ENCODE peak calls at places on chromosomes 7 and 10, in eight cellular contexts. E is esophagus muscularis mucosa, S is GM23338, W is heart right ventricle, P is testis, A is endothelial cell, B is body of pancreas, Y is Calu3. Z is an unnamed sample.

GRCh38 chr10:7302393-7303054 is 108.3 kb downstream of the SFMBT2 start:
- DNase-seq in B (no peak), S (no peak), E (no peak), Y (no peak), W (no peak), P (no peak), A (no peak), Z (no peak)

GRCh38 chr10:22251751-22252285 is 34.0 kb upstream of the EBLN1 start:
- DNase-seq in S (peak), B (peak), P (peak), E (peak), A (peak), Y (peak), W (peak), Z (peak)

GRCh38 chr7:131234719-131235488 is 92.8 kb upstream of the MKLN1 start:
- DNase-seq in W (no peak), A (no peak), E (no peak), B (no peak), P (no peak), S (no peak), Y (no peak), Z (no peak)

GRCh38 chr7:33881316-33881715 is 24.0 kb upstream of the BMPER start:
- DNase-seq in P (no peak), A (no peak), S (no peak), Y (no peak), E (no peak), B (no peak), W (no peak), Z (no peak)

GRCh38 chr10:98403812-98404504 is 11.0 kb downstream of the PYROXD2 start:
- DNase-seq in W (no peak), E (no peak), S (no peak), A (no peak), P (no peak), B (no peak), Y (no peak), Z (no peak)

GRCh38 chr10:11131112-11131639 is 113.5 kb downstream of the CELF2 start:
- DNase-seq in W (no peak), Y (no peak), P (no peak), E (no peak), S (no peak), B (no peak), A (no peak), Z (no peak)

GRCh38 chr10:124370426-124370825 is 48.3 kb downstream of the OAT start:
- DNase-seq in E (no peak), A (no peak), Y (no peak), B (no peak), P (no peak), W (no peak), S (no peak), Z (no peak)

GRCh38 chr7:138278601-138279000 is 181.5 kb upstream of the TRIM24 start:
- DNase-seq in B (no peak), S (no peak), W (no peak), E (no peak), P (no peak), A (no peak), Y (no peak), Z (no peak)

GRCh38 chr7:33904680-33905388 is 505 bp upstream of the BMPER start:
- DNase-seq in Y (peak), S (peak), W (peak), A (peak), E (no peak), P (peak), B (peak), Z (peak)

GRCh38 chr7:144769352-144769751 is 66.5 kb downstream of the TPK1 start:
- DNase-seq in E (no peak), W (no peak), Y (no peak), B (no peak), S (no peak), P (no peak), A (no peak), Z (no peak)

GRCh38 chr7:130361681-130362080 is 17.1 kb downstream of the CPA5 start:
- DNase-seq in A (no peak), E (no peak), S (no peak), P (no peak), W (no peak), Y (no peak), B (no peak), Z (no peak)

GRCh38 chr10:97234403-97234802 is 48.6 kb upstream of the SLIT1 start:
- DNase-seq in S (peak), P (no peak), E (no peak), Y (peak), W (no peak), B (no peak), A (peak), Z (no peak)

GRCh38 chr7:18667466-18667865 is 171.9 kb downstream of the HDAC9 start:
- DNase-seq in E (no peak), A (peak), B (no peak), P (no peak), S (peak), Y (peak), W (no peak), Z (no peak)

DNA sequence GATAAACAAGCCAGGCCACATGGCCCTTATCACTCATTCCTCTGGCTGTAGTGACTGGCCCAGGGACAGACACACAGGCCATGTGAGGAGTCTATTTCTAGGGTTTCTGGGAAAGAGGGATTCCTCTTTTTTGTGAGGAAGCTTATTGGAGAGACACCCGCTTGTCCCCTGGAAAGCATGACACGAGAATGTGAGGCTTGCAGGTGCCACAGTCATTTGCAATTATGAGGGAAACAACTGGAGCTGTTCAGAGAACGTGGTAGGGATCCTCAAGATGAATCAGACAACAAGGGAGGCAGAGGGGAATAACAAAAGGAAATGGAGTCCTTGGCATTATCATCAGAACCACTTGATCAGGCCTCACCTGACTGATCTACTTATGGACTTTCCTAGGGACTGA is 64.5 kb downstream of the ADCYAP1R1 start:
- DNase-seq in B (no peak), S (no peak), P (no peak), Y (no peak), W (no peak), A (no peak), E (peak), Z (no peak)
- TF ChIP-seq CTCF in B (no peak), S (no peak), P (no peak), Y (no peak), W (no peak), A (no peak), E (no peak), Z (no peak)

GRCh38 chr7:55366461-55367138 is 1.5 kb downstream of the LANCL2 start:
- DNase-seq in A (peak), B (no peak), W (no peak), P (peak), Y (peak), E (no peak), S (peak), Z (no peak)

GRCh38 chr7:55363386-55364170 is 1.6 kb upstream of the LANCL2 start:
- DNase-seq in W (peak), P (no peak), E (peak), A (no peak), B (no peak), Y (no peak), S (no peak), Z (no peak)

GRCh38 chr7:55367283-55367840 is 2.2 kb downstream of the LANCL2 start:
- DNase-seq in B (no peak), W (no peak), S (no peak), A (no peak), E (peak), Y (no peak), P (no peak), Z (no peak)

GRCh38 chr7:55365103-55365679 is at the start of gene LANCL2:
- DNase-seq in P (peak), W (no peak), S (peak), B (peak), Y (no peak), A (no peak), E (peak), Z (no peak)

DNA sequence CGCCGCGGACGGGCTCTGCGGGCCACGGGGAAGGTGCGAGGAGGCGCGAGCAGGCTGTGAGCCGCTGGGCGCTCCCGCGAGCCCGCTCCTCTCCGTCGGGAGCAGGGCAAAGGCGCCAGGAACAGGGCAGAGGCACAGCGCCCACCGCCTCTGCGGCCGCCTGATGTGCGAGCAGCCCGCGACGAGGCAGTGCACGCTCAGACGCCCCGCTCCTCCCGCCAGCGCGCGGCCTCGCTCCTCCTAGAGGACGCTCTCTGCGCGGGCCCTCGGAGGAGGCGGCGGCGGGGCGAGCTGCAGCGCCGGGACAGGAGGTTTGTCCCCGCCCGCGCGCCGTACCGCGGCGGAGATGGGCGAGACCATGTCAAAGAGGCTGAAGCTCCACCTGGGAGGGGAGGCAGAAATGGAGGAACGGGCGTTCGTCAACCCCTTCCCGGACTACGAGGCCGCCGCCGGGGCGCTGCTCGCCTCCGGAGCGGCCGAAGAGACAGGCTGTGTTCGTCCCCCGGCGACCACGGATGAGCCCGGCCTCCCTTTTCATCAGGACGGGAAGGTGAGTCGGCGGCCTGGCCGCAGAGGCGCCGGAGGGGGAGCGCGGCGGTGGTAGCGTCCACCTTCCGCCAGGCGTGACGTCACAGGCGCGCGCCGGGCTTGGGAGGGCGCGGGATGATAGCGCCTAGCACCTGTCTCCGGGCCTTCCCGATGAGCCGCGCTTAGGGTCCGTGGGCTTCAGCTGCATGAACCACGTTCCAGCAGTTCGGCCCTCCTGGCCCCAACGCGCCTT is 733 bp downstream of the LANCL2 start:
- DNase-seq in S (peak), P (peak), Y (peak), B (peak), W (peak), E (peak), A (peak), Z (peak)
- TF ChIP-seq CTCF in S (no peak), P (peak), Y (peak), B (peak), W (no peak), E (peak), A (no peak), Z (peak)

DNA sequence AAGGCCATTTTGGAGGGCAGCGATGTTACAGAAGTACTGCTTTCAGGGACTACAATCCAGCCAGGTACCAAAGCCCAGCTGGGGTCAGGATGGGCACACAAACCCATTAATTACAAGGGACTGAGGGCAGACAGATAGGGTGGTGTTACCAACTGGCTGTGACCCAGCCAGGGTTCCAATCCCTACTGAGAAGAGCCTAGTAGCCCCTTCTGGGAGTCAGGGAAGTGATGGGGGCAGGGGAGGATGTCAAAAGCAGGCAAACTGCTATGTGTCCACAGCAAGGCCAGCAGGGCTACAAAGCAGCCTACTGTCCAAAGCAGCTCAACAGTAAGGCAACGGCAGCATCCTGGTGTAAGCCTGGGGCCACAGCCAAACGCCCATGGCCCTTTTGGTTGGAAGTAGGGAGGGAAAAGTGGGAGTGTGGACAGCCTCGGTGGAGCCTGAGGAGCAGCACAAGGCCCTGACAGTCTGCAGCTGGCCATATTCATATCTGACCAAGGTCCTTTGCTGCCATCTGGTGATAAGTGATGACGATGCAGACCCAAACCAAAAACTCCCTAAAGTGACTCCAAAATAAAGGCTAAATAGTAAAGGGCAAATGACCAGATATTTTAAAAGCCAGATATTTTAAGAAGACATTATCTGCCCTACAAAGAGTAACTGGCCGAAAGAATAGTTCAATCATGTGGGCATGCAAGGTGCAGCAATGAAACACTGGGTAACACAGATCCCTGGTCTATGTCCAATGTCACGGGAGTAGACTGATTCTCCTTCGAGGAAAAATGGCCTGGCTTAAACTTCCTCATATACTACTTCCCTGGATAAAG is 56.9 kb downstream of the XPNPEP1 start:
- DNase-seq in S (peak), E (no peak), Y (no peak), W (peak), P (no peak), B (peak), A (peak), Z (no peak)
- TF ChIP-seq CTCF in S (peak), E (no peak), Y (peak), W (no peak), P (peak), B (no peak), A (no peak), Z (no peak)

DNA sequence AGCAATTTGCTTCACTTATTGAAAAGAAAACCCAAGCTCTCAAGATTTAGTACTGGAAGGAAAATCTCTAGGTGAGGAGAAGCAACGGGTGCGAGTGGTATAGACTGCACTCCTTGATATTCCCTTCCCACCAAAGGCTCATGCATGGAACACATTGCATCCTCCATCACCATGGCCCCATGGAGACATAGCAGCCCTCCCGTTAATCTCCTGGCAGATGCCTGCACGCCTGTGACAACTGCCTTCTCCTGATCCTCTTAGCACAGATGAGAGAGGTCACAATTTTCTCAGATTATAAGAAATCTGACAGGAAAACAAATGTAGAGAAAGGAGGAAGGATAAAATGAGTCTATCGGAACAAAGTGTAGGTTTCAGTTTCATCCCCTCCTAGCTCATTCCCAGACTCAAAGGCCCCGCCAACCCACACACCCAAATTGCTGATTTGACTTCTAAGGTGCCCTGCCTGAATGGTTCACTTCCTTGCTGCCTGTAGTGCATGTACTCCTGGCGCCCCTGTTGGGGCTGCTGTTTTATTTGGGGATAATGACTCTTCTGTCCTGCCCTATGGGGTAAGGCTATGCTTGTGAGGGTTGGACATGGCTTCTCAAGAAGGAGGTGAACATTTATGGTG is 50.0 kb downstream of the PLXNA4 start:
- DNase-seq in B (no peak), Y (no peak), P (no peak), E (no peak), W (no peak), A (no peak), S (no peak), Z (no peak)
- TF ChIP-seq CTCF in B (no peak), Y (no peak), P (no peak), E (no peak), W (no peak), A (no peak), S (no peak), Z (no peak)

GRCh38 chr7:91239171-91239604 is 25.0 kb upstream of the FZD1 start:
- DNase-seq in W (no peak), A (peak), Y (peak), S (no peak), E (no peak), P (no peak), B (no peak), Z (no peak)
- TF ChIP-seq CTCF in W (no peak), A (no peak), Y (no peak), S (no peak), E (no peak), P (no peak), B (no peak), Z (no peak)

GRCh38 chr7:35894721-35895120 is 93.9 kb downstream of the SEPTIN7 start:
- DNase-seq in E (no peak), A (no peak), Y (no peak), B (no peak), P (no peak), S (no peak), W (no peak), Z (no peak)
- TF ChIP-seq CTCF in E (no peak), A (no peak), Y (no peak), B (no peak), P (no peak), S (no peak), W (no peak), Z (no peak)

GRCh38 chr7:78039791-78040776 is 241.5 kb downstream of the PHTF2 start:
- DNase-seq in P (peak), E (no peak), S (peak), W (peak), A (peak), Y (no peak), B (peak), Z (no peak)
- TF ChIP-seq CTCF in P (peak), E (peak), S (peak), W (peak), A (peak), Y (no peak), B (peak), Z (peak)

GRCh38 chr10:43384252-43385221 is 13.1 kb downstream of the FXYD4 start:
- DNase-seq in W (no peak), A (no peak), Y (no peak), S (no peak), P (no peak), E (no peak), B (no peak), Z (no peak)

GRCh38 chr10:43377393-43377883 is 6.0 kb downstream of the FXYD4 start:
- DNase-seq in B (no peak), A (no peak), W (no peak), S (peak), P (no peak), Y (peak), E (no peak), Z (no peak)

GRCh38 chr10:43376828-43377227 is 5.4 kb downstream of the FXYD4 start:
- DNase-seq in Y (no peak), E (no peak), B (no peak), S (no peak), P (no peak), A (no peak), W (no peak), Z (no peak)

GRCh38 chr10:43383204-43383971 is 12.0 kb downstream of the FXYD4 start:
- DNase-seq in P (no peak), A (no peak), S (no peak), E (no peak), B (no peak), Y (no peak), W (no peak), Z (no peak)

GRCh38 chr10:43380610-43381222 is 9.3 kb downstream of the FXYD4 start:
- DNase-seq in Y (no peak), P (no peak), A (no peak), S (no peak), W (no peak), E (no peak), B (no peak), Z (no peak)
- TF ChIP-seq CTCF in Y (no peak), P (no peak), A (no peak), S (peak), W (no peak), E (no peak), B (no peak), Z (no peak)

Z was measured in tibial artery.